ENCODE peak calls at places on chromosomes 4 and X, in five cellular contexts. B is K562, S is GM12878, Y is A549, G is HepG2. N is an unnamed sample.

GRCh38 chr4:76948441-76949292 is 885 bp upstream of the SEPTIN11 start:
- DNase-seq in G (peak), B (peak), Y (peak), S (peak), N (peak)

GRCh38 chr4:88291003-88291402 is 6.6 kb upstream of the PPM1K start:
- DNase-seq in Y (no peak), B (no peak), G (no peak), S (no peak), N (peak)

GRCh38 chr4:52126946-52127345 is 75.8 kb downstream of the SPATA18 start:
- DNase-seq in Y (no peak), B (no peak), S (no peak), G (no peak), N (no peak)

GRCh38 chrX:68658530-68658929 is 11.1 kb downstream of the STARD8 start:
- DNase-seq in G (no peak), S (no peak), B (no peak), Y (no peak), N (no peak)

GRCh38 chr4:79049840-79050520 is 110.7 kb upstream of the PAQR3 start:
- DNase-seq in B (no peak), G (no peak), S (no peak), Y (no peak), N (peak)

GRCh38 chr4:90603540-90603939 is 476.3 kb downstream of the CCSER1 start:
- DNase-seq in S (no peak), G (no peak), Y (no peak), B (no peak), N (no peak)

GRCh38 chr4:1720163-1720983 is 750 bp downstream of the TMEM129 start:
- DNase-seq in G (no peak), S (no peak), Y (no peak), B (peak), N (peak)

GRCh38 chrX:118239471-118239870 is 106.4 kb upstream of the WDR44 start:
- DNase-seq in G (no peak), Y (no peak), S (no peak), B (no peak), N (no peak)

GRCh38 chr4:104385713-104386112 is 109.0 kb downstream of the CXXC4 start:
- DNase-seq in G (no peak), Y (no peak), B (no peak), S (no peak), N (no peak)

GRCh38 chr4:76974150-76974549 is 24.6 kb downstream of the SEPTIN11 start:
- DNase-seq in S (no peak), Y (no peak), G (no peak), B (no peak), N (no peak)

GRCh38 chr4:74830928-74831327 is 36.6 kb upstream of the BTC start:
- DNase-seq in G (no peak), S (no peak), B (no peak), Y (no peak), N (no peak)

GRCh38 chrX:149683966-149684730 is 27.7 kb upstream of the MAGEA11 start:
- DNase-seq in S (no peak), G (no peak), Y (no peak), B (no peak), N (no peak)

GRCh38 chr4:126018274-126018673 is 703.5 kb downstream of the FAT4 start:
- DNase-seq in B (no peak), S (no peak), Y (no peak), G (no peak), N (no peak)

GRCh38 chr4:15649914-15650545 is 5.1 kb downstream of the FBXL5 start:
- DNase-seq in Y (peak), G (peak), B (peak), S (peak), N (peak)

GRCh38 chrX:83529950-83530349 is 21.9 kb downstream of the POU3F4 start:
- DNase-seq in B (no peak), Y (no peak), S (no peak), G (no peak), N (no peak)

GRCh38 chr4:11488657-11489448 is 60.2 kb upstream of the HS3ST1 start:
- DNase-seq in S (no peak), B (no peak), Y (no peak), G (no peak), N (peak)

GRCh38 chr4:162909952-162910351 is 256.7 kb downstream of the NAF1 start:
- DNase-seq in S (no peak), B (no peak), Y (no peak), G (no peak), N (no peak)

GRCh38 chr4:87490664-87491369 is 38.4 kb downstream of the SPARCL1 start:
- DNase-seq in S (no peak), G (peak), Y (no peak), B (no peak), N (no peak)

GRCh38 chr4:102400898-102401297 is 55.6 kb upstream of the SLC39A8 start:
- DNase-seq in G (no peak), S (no peak), B (no peak), Y (no peak), N (no peak)

GRCh38 chr4:165384186-165384585 is 5.4 kb downstream of the CPE start:
- DNase-seq in B (no peak), S (no peak), G (no peak), Y (no peak), N (no peak)

GRCh38 chr4:173370130-173370476 is 651 bp upstream of the SAP30 start:
- DNase-seq in B (peak), Y (peak), S (no peak), G (no peak), N (no peak)

GRCh38 chr4:102501176-102501634 is at the start of gene NFKB1:
- DNase-seq in G (peak), Y (no peak), S (peak), B (peak), N (peak)

GRCh38 chr4:142485452-142485851 is 360.6 kb downstream of the INPP4B start:
- DNase-seq in Y (no peak), G (no peak), S (no peak), B (no peak), N (no peak)

GRCh38 chr4:108155373-108155772 is 13.4 kb downstream of the LEF1 start:
- DNase-seq in G (no peak), B (peak), S (no peak), Y (no peak), N (peak)
- TF ChIP-seq JUNB in G (no peak), B (no peak), S (peak), Y (no peak), N (no peak)

GRCh38 chr4:85610450-85610849 is 135.5 kb downstream of the ARHGAP24 start:
- DNase-seq in G (no peak), B (no peak), Y (no peak), S (peak), N (no peak)

GRCh38 chr4:85611661-85612060 is 136.7 kb downstream of the ARHGAP24 start:
- DNase-seq in Y (no peak), G (no peak), S (no peak), B (no peak), N (no peak)

GRCh38 chr4:85607624-85608023 is 132.7 kb downstream of the ARHGAP24 start:
- DNase-seq in B (no peak), G (no peak), Y (no peak), S (peak), N (no peak)

GRCh38 chr4:85603437-85604336 is 128.7 kb downstream of the ARHGAP24 start:
- DNase-seq in Y (no peak), S (no peak), G (no peak), B (no peak), N (no peak)

DNA sequence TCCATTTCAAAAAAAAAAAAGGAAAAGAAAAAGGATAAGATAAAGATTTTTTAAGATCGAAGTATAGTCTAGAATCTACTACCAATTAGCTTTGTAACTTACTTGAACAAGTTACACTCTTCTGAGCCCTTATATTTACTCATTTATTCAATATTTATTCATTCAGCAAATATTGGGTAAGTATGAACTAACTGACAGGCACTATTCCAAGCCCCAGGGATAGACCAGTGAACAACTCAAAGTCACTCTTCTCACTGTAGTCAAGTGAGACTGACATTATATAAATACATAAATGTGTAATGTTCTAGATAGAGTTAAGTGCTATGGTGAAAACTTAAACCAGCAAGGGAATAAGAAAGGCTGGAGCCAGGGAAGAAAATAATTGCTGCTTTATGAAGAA is 131.6 kb downstream of the ARHGAP24 start:
- DNase-seq in S (no peak), Y (no peak), G (no peak), B (no peak), N (no peak)
- TF ChIP-seq JUNB in S (no peak), Y (no peak), G (no peak), B (no peak), N (no peak)

GRCh38 chrX:97743014-97743413 is 859.3 kb downstream of the RPA4 start:
- DNase-seq in G (no peak), Y (no peak), S (no peak), B (peak), N (peak)
- TF ChIP-seq JUNB in G (no peak), Y (no peak), S (no peak), B (no peak), N (no peak)

GRCh38 chr4:37603070-37603468 is 83.1 kb downstream of the RELL1 start:
- DNase-seq in Y (peak), S (peak), G (peak), B (peak), N (peak)
- TF ChIP-seq JUNB in Y (no peak), S (no peak), G (no peak), B (no peak), N (no peak)

N was measured in GM23338.